ENCODE peak calls at places on chromosomes 7 and 10, in ten cellular contexts. C, D, B, A, Z, H, F, N, S and L are unnamed samples.

GRCh38 chr7:151501676-151502075 is 18.0 kb downstream of the RHEB start:
- DNase-seq in S (no peak), D (no peak), C (no peak), B (no peak), F (no peak), A (no peak), H (no peak), Z (no peak), N (no peak), L (no peak)

GRCh38 chr10:69634759-69635425 is 4.8 kb downstream of the FAM241B start:
- DNase-seq in F (no peak), N (peak; percentile 65), S (no peak), H (no peak), A (no peak), C (no peak), Z (no peak), D (no peak), B (peak; percentile 7), L (no peak)

GRCh38 chr7:1122832-1123501 is 35.1 kb downstream of the GPER1 start:
- DNase-seq in F (no peak), D (no peak), H (no peak), Z (no peak), C (no peak), B (no peak), N (peak; percentile 89), S (no peak), A (no peak), L (no peak)

GRCh38 chr10:29865700-29866355 is 193.6 kb downstream of the JCAD start:
- DNase-seq in S (no peak), F (no peak), D (no peak), A (peak; percentile 14), H (peak; percentile 92), Z (no peak), C (no peak), B (no peak), N (no peak), L (no peak)

GRCh38 chr7:44286182-44286617 is 39.2 kb downstream of the CAMK2B start:
- DNase-seq in C (no peak), F (no peak), Z (no peak), D (no peak), B (peak; percentile 17), A (no peak), N (peak; percentile 86), H (no peak), S (no peak), L (peak; percentile 24)

GRCh38 chr7:51275532-51275931 is 41.1 kb downstream of the COBL start:
- DNase-seq in Z (no peak), A (no peak), N (no peak), S (no peak), B (no peak), D (no peak), F (no peak), C (no peak), H (peak; percentile 29), L (no peak)

GRCh38 chr10:131092876-131093275 is 218.6 kb downstream of the TCERG1L start:
- DNase-seq in A (no peak), H (no peak), S (no peak), D (no peak), B (no peak), N (peak; percentile 35), F (no peak), Z (no peak), C (no peak), L (no peak)

GRCh38 chr7:116572036-116572435 is 47.2 kb downstream of the CAV1 start:
- DNase-seq in C (no peak), Z (no peak), N (no peak), B (no peak), D (no peak), H (peak; percentile 30), F (no peak), A (no peak), S (no peak), L (no peak)

GRCh38 chr7:95886501-95887090 is 114.2 kb downstream of the DYNC1I1 start:
- DNase-seq in A (peak; percentile 36), Z (no peak), C (no peak), B (no peak), D (no peak), H (peak; percentile 11), S (no peak), N (no peak), F (no peak), L (peak; percentile 9)

GRCh38 chr10:11509036-11509435 is 102.4 kb downstream of the USP6NL start:
- DNase-seq in Z (no peak), B (no peak), N (no peak), A (no peak), C (no peak), F (no peak), S (no peak), H (no peak), D (no peak), L (no peak)

GRCh38 chr10:112951349-112952281 is 1.6 kb downstream of the TCF7L2 start:
- DNase-seq in C (peak; percentile 24), B (peak; percentile 55), H (peak; percentile 85), A (peak; percentile 59), D (peak; percentile 32), N (peak; percentile 94), Z (no peak), S (peak; percentile 3), F (peak; percentile 41), L (peak; percentile 89)

GRCh38 chr7:46391215-46391614 is 470.1 kb upstream of the IGFBP3 start:
- DNase-seq in D (no peak), A (no peak), N (no peak), S (no peak), F (peak; percentile 63), C (no peak), Z (no peak), B (no peak), H (no peak), L (no peak)

GRCh38 chr10:72277996-72278667 is 4.4 kb downstream of the DDIT4 start:
- DNase-seq in H (no peak), C (no peak), D (no peak), Z (no peak), B (no peak), S (no peak), N (no peak), F (no peak), A (no peak), L (no peak)

GRCh38 chr10:108014145-108014901 is 849.8 kb upstream of the SORCS1 start:
- DNase-seq in Z (no peak), F (no peak), D (no peak), B (no peak), H (no peak), S (no peak), A (no peak), C (no peak), N (no peak), L (no peak)

GRCh38 chr7:895451-896052 is 19.2 kb downstream of the GET4 start:
- DNase-seq in S (no peak), Z (no peak), D (no peak), N (no peak), F (no peak), C (no peak), H (no peak), A (no peak), B (no peak), L (no peak)

GRCh38 chr7:15015545-15016314 is 113.2 kb upstream of the DGKB start:
- DNase-seq in Z (no peak), C (no peak), D (peak; percentile 1), A (peak; percentile 43), N (no peak), B (peak; percentile 27), F (peak; percentile 62), H (peak; percentile 83), S (no peak), L (peak; percentile 89)

GRCh38 chr7:50610521-50611277 is 45.5 kb upstream of the DDC start:
- DNase-seq in Z (no peak), A (peak; percentile 83), D (peak; percentile 22), C (peak; percentile 32), N (no peak), H (no peak), B (no peak), S (no peak), F (peak; percentile 63), L (peak; percentile 71)

GRCh38 chr10:32031920-32032319 is 24.3 kb downstream of the KIF5B start:
- DNase-seq in B (no peak), A (no peak), S (no peak), D (no peak), Z (no peak), F (no peak), C (no peak), H (no peak), N (no peak), L (no peak)

GRCh38 chr7:151840088-151840910 is 36.6 kb downstream of the PRKAG2 start:
- DNase-seq in N (no peak), S (no peak), A (no peak), C (no peak), F (no peak), B (no peak), Z (no peak), D (no peak), H (no peak), L (no peak)

GRCh38 chr10:131198843-131199242 is 112.7 kb downstream of the TCERG1L start:
- DNase-seq in D (no peak), C (no peak), N (no peak), B (peak; percentile 17), A (no peak), S (no peak), F (no peak), H (no peak), Z (no peak), L (no peak)

GRCh38 chr10:53441804-53442203 is 669.2 kb upstream of the MBL2 start:
- DNase-seq in S (no peak), N (no peak), A (no peak), H (no peak), B (no peak), D (no peak), F (no peak), Z (no peak), C (no peak), L (no peak)

GRCh38 chr10:88157981-88158465 is 294.6 kb downstream of the PTEN start:
- DNase-seq in A (peak; percentile 49), F (peak; percentile 77), H (no peak), S (no peak), B (no peak), C (no peak), D (no peak), Z (peak; percentile 46), N (peak; percentile 61), L (peak; percentile 96)

GRCh38 chr7:1663243-1663642 is 6.8 kb upstream of the ELFN1 start:
- DNase-seq in D (no peak), B (no peak), A (peak; percentile 2), Z (no peak), F (no peak), S (no peak), H (no peak), N (peak; percentile 87), C (no peak), L (no peak)

GRCh38 chr7:140564643-140565042 is 76.0 kb downstream of the DENND2A start:
- DNase-seq in N (no peak), D (no peak), A (peak; percentile 78), H (no peak), B (no peak), Z (no peak), S (no peak), C (no peak), F (no peak), L (peak; percentile 24)

GRCh38 chr7:82317257-82317721 is 126.3 kb downstream of the CACNA2D1 start:
- DNase-seq in H (no peak), B (no peak), F (no peak), Z (no peak), C (no peak), A (no peak), S (no peak), D (no peak), N (peak; percentile 6), L (no peak)

GRCh38 chr10:72540193-72540807 is 85.6 kb downstream of the MICU1 start:
- DNase-seq in C (no peak), F (no peak), N (no peak), H (no peak), B (no peak), A (no peak), Z (no peak), S (no peak), D (no peak), L (peak; percentile 4)

GRCh38 chr7:96953676-96954513 is 51.5 kb upstream of the DLX6 start:
- DNase-seq in S (no peak), B (no peak), H (peak; percentile 4), C (no peak), D (no peak), Z (no peak), N (no peak), F (no peak), A (no peak), L (no peak)

GRCh38 chr10:108544500-108545120 is 1378.7 kb downstream of the XPNPEP1 start:
- DNase-seq in D (no peak), S (no peak), N (peak; percentile 17), C (peak; percentile 19), H (peak; percentile 81), A (peak; percentile 5), F (peak; percentile 25), B (peak; percentile 79), Z (no peak), L (peak; percentile 73)